ENCODE peak calls at places on chromosomes 1 and 21, in nine cellular contexts. G is HCT116; Y is GM06990; F is BE2C; Q is brain microvascular endothelial cell; H is keratinocyte; V is NT2/D1; T is cardiac muscle cell; E is CD8-positive, alpha-beta memory T cell. P is an unnamed sample. For H3K36me3, the result is how much of the 10 kb centered on the place peaks cover.

GRCh38 chr1:33396188-33397124 is 34.4 kb downstream of the PHC2 start:
- DNase-seq in G (no peak), Y (no peak), H (no peak), T (no peak), V (no peak), Q (peak), F (no peak), E (no peak), P (no peak)

GRCh38 chr1:230992100-230992774 is 13.3 kb downstream of the ARV1 start:
- DNase-seq in H (no peak), V (no peak), T (no peak), E (no peak), G (no peak), F (no peak), Y (no peak), Q (no peak), P (no peak)

GRCh38 chr1:27868556-27868931 is 3.8 kb upstream of the THEMIS2 start:
- DNase-seq in Q (no peak), G (no peak), H (no peak), E (no peak), V (no peak), T (no peak), F (no peak), Y (no peak), P (no peak)

GRCh38 chr1:90132306-90132705 is 137.4 kb downstream of the ZNF326 start:
- DNase-seq in E (no peak), Q (no peak), V (no peak), F (no peak), Y (no peak), G (no peak), H (no peak), T (no peak), P (no peak)

GRCh38 chr1:183093821-183094287 is 70.6 kb downstream of the LAMC1 start:
- DNase-seq in Y (no peak), T (no peak), H (peak), V (peak), Q (no peak), G (peak), E (no peak), F (no peak), P (no peak)

GRCh38 chr1:198118136-198118535 is 38.7 kb upstream of the NEK7 start:
- DNase-seq in H (no peak), G (no peak), Y (no peak), Q (peak), V (no peak), T (peak), E (no peak), F (no peak), P (no peak)

GRCh38 chr1:218112862-218113261 is 172.2 kb upstream of the RRP15 start:
- DNase-seq in H (no peak), G (peak), V (no peak), Y (no peak), E (no peak), T (no peak), F (no peak), Q (no peak), P (no peak)

GRCh38 chr1:52551476-52552235 is 1.2 kb downstream of the TUT4 start:
- DNase-seq in H (no peak), Q (peak), F (peak), V (no peak), E (peak), Y (no peak), G (no peak), T (peak), P (peak)

GRCh38 chr1:172278478-172278877 is 142.0 kb upstream of the C1orf105 start:
- DNase-seq in H (no peak), T (no peak), Q (peak), F (no peak), Y (no peak), E (no peak), G (no peak), V (peak), P (peak)

GRCh38 chr1:226324479-226324878 is 15.5 kb upstream of the LIN9 start:
- DNase-seq in F (no peak), E (no peak), Q (no peak), T (no peak), Y (no peak), H (no peak), V (no peak), G (no peak), P (no peak)

GRCh38 chr1:98053471-98054366 is 132.9 kb upstream of the DPYD start:
- DNase-seq in T (peak), F (peak), Y (peak), V (peak), H (no peak), E (peak), Q (peak), G (no peak), P (peak)

GRCh38 chr1:237390798-237391197 is 348.8 kb downstream of the RYR2 start:
- DNase-seq in V (no peak), T (no peak), E (no peak), H (no peak), G (no peak), Y (no peak), F (no peak), Q (no peak), P (no peak)

GRCh38 chr1:157133431-157133830 is 4.8 kb downstream of the ETV3 start:
- DNase-seq in H (no peak), G (no peak), F (no peak), Y (no peak), T (no peak), E (no peak), V (no peak), Q (no peak), P (no peak)
- H3K36me3 ChIP-seq in H (under half), G (under half), F (half or more), Y (under half), T (half or more), E (under half), V (half or more), Q (half or more), P (half or more)

DNA sequence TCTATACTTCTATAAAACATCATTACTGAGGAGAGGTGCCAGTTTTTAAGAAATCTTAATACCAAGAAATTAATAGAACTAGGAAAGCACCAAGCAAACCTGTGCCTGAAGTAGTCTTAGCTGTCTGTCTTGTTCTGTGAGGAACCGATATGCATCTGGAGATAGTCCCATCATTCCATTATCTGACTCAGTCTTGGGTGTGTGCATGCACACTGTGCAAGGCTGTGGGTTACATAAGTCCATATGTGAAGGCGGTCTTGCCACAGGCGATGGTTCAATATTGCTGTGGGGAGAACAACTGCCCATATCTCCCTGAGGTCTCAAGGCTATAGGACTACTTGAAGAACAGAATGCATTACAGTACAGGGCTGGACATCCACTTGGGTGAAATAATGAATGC is 33.8 kb downstream of the STIL start:
- DNase-seq in F (no peak), H (no peak), Y (no peak), E (no peak), G (no peak), Q (no peak), T (no peak), V (no peak), P (no peak)
- H3K36me3 ChIP-seq in F (under half), H (under half), Y (under half), E (under half), G (under half), Q (under half), T (under half), V (half or more), P (half or more)

GRCh38 chr1:111671849-111672248 is 52.3 kb downstream of the RAP1A start:
- DNase-seq in T (no peak), E (no peak), Q (no peak), G (no peak), F (no peak), H (no peak), V (no peak), Y (no peak), P (no peak)
- H3K36me3 ChIP-seq in T (under half), E (under half), Q (under half), G (under half), F (under half), H (under half), V (under half), Y (under half), P (under half)

GRCh38 chr1:204246876-204247275 is 33.1 kb upstream of the GOLT1A start:
- DNase-seq in E (no peak), V (no peak), H (no peak), F (no peak), Q (no peak), T (no peak), G (no peak), Y (no peak), P (no peak)
- H3K36me3 ChIP-seq in E (under half), V (under half), H (under half), F (half or more), Q (under half), T (under half), G (under half), Y (under half), P (under half)

GRCh38 chr21:34805157-34805556 is 136.4 kb downstream of the CLIC6 start:
- DNase-seq in E (no peak), Q (no peak), H (no peak), Y (no peak), G (no peak), F (no peak), V (no peak), T (no peak), P (no peak)
- H3K36me3 ChIP-seq in E (under half), Q (under half), H (under half), Y (under half), G (under half), F (under half), V (under half), T (under half), P (half or more)

P was measured in SJSA1.